ENCODE peak calls at places on chromosomes 2 and 18, in four cellular contexts. N is AG04450, H is spleen, J is uterus. Z is an unnamed sample.

GRCh38 chr18:60327880-60328589 is 44.5 kb downstream of the MC4R start:
- DNase-seq in H (no peak), N (no peak), J (no peak), Z (no peak)

GRCh38 chr2:7792031-7792651 is 874.9 kb downstream of the RNF144A start:
- DNase-seq in J (no peak), N (no peak), H (no peak), Z (no peak)

GRCh38 chr18:47050468-47050867 is 15.0 kb upstream of the ELOA2 start:
- DNase-seq in N (peak), H (no peak), J (no peak), Z (peak)

GRCh38 chr2:43605079-43605655 is 9.3 kb upstream of the THADA start:
- DNase-seq in N (no peak), J (no peak), H (no peak), Z (peak)

GRCh38 chr2:38277245-38278119 is 99.6 kb downstream of the ATL2 start:
- DNase-seq in N (peak), H (no peak), J (no peak), Z (peak)

GRCh38 chr2:208269091-208269490 is 3.0 kb downstream of the PIKFYVE start:
- DNase-seq in H (no peak), J (no peak), N (no peak), Z (no peak)

GRCh38 chr2:74739129-74739528 is 85.1 kb downstream of the SEMA4F start:
- DNase-seq in J (no peak), N (no peak), H (no peak), Z (no peak)

GRCh38 chr2:57343391-57344006 is 703.1 kb upstream of the VRK2 start:
- DNase-seq in J (no peak), H (no peak), N (no peak), Z (no peak)

GRCh38 chr2:37583402-37583801 is 88.0 kb downstream of the CDC42EP3 start:
- DNase-seq in J (no peak), N (no peak), H (no peak), Z (no peak)

GRCh38 chr2:179454443-179455218 is 190.0 kb upstream of the SESTD1 start:
- DNase-seq in N (peak), H (no peak), J (no peak), Z (peak)

GRCh38 chr2:56121995-56122394 is 61.8 kb upstream of the CCDC85A start:
- DNase-seq in N (no peak), J (no peak), H (no peak), Z (no peak)
- TF ChIP-seq CTCF in N (no peak), J (no peak), H (no peak), Z (no peak)

DNA sequence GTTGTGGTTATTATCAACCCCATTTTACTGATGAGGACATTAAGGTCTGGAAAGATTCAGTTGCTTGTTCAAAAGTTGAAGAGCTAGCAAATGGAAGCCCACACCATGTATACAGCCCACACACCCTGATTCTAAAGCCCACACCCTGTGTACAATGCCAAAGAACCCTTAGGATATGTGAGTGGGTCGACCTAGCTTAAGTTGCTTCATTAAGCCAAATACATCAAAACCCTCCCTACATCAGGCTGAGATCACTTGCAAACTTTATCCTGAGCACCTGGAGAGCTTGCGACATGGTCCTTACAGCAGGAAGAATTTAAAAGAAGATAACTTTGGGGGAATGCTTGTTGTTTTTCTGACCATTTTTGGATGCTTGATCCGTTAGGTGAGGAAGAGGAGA is 435 bp upstream of the ARHGAP25 start:
- DNase-seq in J (no peak), N (no peak), H (no peak), Z (no peak)
- H3K4me3 ChIP-seq in J (no peak), N (no peak), H (no peak), Z (no peak)

DNA sequence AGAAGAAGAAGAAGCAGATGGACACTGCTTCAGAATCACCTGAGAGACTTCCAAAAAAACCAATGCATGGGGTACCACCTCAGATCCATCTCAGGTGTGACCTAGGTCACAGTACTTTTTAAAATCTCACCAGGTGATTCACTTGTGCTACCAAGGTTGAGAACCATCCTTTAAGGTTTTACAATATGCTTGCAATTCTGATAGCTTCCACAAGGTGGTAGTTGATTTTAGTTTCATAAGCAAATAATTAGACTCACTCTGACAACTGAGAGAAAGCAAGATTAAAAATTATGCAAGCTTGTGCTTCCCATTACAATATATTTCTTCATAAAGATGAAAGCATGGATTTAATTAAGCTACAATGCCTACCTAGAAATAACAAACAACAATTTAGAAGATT is 355.1 kb downstream of the EN1 start:
- DNase-seq in H (no peak), N (no peak), J (no peak), Z (peak)
- TF ChIP-seq CTCF in H (no peak), N (peak), J (no peak), Z (peak)

GRCh38 chr2:181380581-181380980 is 76.6 kb upstream of the ITGA4 start:
- DNase-seq in N (no peak), J (no peak), H (no peak), Z (peak)

GRCh38 chr2:181389524-181389923 is 67.7 kb upstream of the ITGA4 start:
- DNase-seq in N (no peak), H (no peak), J (no peak), Z (no peak)

DNA sequence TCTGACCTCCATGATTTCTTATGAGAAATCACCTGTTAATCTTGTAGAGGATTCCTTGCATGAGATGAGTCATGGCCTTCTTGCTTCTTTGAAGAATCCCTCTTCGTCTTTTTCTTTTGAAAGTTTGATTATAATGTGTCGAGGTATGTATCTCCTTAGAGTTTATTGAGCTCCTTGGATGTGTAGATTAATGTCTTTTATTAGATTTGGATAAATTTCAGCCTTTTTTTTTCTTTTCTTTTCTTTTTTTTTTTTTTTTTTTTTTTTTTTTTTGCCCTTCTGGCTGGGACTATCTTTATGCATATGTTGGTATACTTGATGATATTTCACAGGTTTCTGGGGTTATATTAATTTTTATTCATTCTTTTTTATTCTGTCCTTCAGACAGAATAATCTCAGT is 72.3 kb upstream of the ITGA4 start:
- DNase-seq in N (no peak), J (no peak), H (no peak), Z (no peak)
- H3K4me3 ChIP-seq in N (no peak), J (no peak), H (no peak), Z (no peak)

GRCh38 chr2:144511945-144512344 is 8.0 kb downstream of the ZEB2 start:
- DNase-seq in J (no peak), H (no peak), N (no peak), Z (peak)
- TF ChIP-seq CTCF in J (no peak), H (no peak), N (peak), Z (peak)

DNA sequence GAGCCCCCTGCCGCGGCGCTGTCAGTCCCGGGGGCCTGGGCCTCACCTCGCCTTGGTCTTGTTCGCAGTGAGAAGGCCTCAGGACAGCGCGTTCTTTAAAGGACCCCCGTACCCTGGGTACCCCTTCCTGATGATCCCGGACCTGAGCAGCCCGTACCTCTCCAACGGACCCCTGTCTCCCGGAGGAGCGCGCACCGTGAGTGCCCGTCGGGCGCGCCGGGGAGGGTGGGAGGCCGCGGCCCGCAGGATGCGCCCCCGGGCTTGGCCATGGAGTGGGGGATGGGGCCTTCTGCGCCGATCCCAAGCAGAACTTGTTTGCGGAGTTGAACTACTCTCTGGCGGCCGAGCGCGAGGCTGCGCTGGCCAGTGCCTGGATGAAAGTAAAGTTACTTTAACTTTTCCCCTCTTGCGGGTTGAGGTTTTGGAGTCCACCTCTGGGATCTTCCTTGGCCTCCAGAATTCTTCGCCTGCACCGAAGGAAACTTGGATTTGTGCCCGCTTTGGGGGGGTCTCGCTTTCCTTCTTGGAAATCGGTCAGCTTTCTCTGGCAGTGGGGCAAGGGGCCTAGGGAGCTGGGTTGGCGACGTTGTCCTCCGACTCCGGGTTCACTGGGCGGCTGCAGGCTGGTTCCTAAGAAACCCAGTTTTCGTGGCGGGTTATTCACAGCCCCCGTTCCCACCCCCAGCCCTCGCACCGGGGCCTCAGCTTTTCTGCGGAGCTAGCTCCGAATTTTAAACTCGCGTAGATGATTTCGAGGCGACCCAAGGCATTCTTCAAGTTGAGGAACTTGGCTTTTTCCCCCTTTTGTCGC is 1.3 kb downstream of the TCF7L1 start:
- DNase-seq in J (peak), H (peak), N (no peak), Z (no peak)
- H3K4me3 ChIP-seq in J (peak), H (peak), N (peak), Z (peak)

GRCh38 chr2:48605482-48606175 is 12.0 kb upstream of the GTF2A1L start:
- DNase-seq in N (no peak), J (no peak), H (no peak), Z (no peak)

GRCh38 chr2:48600204-48600813 is 17.3 kb upstream of the GTF2A1L start:
- DNase-seq in H (no peak), J (no peak), N (peak), Z (peak)

GRCh38 chr2:48600917-48601316 is 16.7 kb upstream of the GTF2A1L start:
- DNase-seq in N (peak), H (no peak), J (no peak), Z (peak)

DNA sequence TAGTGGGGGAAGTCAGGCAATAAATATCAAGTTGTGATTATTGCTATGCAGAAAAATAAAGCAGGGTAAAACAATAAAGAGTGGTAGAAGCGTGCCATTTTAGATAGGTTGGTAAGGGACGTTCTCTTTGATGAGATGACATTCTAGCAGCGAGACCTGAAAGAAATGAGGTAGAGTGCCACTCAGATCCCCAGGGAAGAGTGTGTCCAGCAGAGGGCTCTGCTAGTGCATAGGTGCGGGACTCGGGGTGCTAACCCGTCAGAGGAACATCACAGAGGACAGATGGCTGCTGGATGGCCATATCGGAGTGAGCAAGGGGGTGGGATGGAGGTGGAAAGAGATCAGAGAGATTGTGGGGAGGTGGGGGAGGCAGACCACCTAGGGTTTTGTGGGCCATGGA is 16.3 kb upstream of the GTF2A1L start:
- DNase-seq in H (no peak), N (no peak), J (no peak), Z (no peak)
- TF ChIP-seq CTCF in H (no peak), N (peak), J (no peak), Z (peak)